ENCODE peak calls at places on chromosomes 1 and 21, in four cellular contexts. E is HepG2, N is K562, S is GM23338. I is an unnamed sample.

GRCh38 chr21:38343691-38344090 is 86.9 kb downstream of the KCNJ15 start:
- DNase-seq in E (no peak), N (no peak), S (no peak), I (no peak)

GRCh38 chr1:119715542-119715941 is 3.8 kb downstream of the PHGDH start:
- DNase-seq in E (no peak), N (no peak), S (peak), I (no peak)

GRCh38 chr21:45831991-45832740 is 149.4 kb upstream of the COL6A1 start:
- DNase-seq in E (no peak), N (no peak), S (no peak), I (no peak)

GRCh38 chr1:16206547-16207317 is 5.7 kb downstream of the ARHGEF19 start:
- DNase-seq in E (peak), N (peak), S (peak), I (peak)

GRCh38 chr1:196538473-196538872 is 69.8 kb downstream of the KCNT2 start:
- DNase-seq in E (no peak), N (no peak), S (peak), I (peak)

GRCh38 chr21:7917729-7918128 is 2603.7 kb upstream of the TPTE start:
- DNase-seq in E (no peak), N (no peak), S (no peak), I (no peak)

GRCh38 chr1:181097242-181097641 is 8.7 kb downstream of the IER5 start:
- DNase-seq in E (no peak), N (no peak), S (peak), I (no peak)

GRCh38 chr1:235181561-235182245 is 20.7 kb upstream of the RBM34 start:
- DNase-seq in E (no peak), N (no peak), S (no peak), I (no peak)

GRCh38 chr1:201290551-201290950 is 7.2 kb downstream of the PKP1 start:
- DNase-seq in E (no peak), N (no peak), S (no peak), I (no peak)

GRCh38 chr1:212781225-212781624 is 10.4 kb downstream of the NSL1 start:
- DNase-seq in E (no peak), N (no peak), S (no peak), I (no peak)

GRCh38 chr1:212780759-212781158 is 10.8 kb downstream of the NSL1 start:
- DNase-seq in E (no peak), N (no peak), S (no peak), I (no peak)

GRCh38 chr1:212785871-212786270 is 5.7 kb downstream of the NSL1 start:
- DNase-seq in E (no peak), N (no peak), S (no peak), I (no peak)

GRCh38 chr1:212782422-212783154 is 9.0 kb downstream of the NSL1 start:
- DNase-seq in E (peak), N (no peak), S (peak), I (no peak)

DNA sequence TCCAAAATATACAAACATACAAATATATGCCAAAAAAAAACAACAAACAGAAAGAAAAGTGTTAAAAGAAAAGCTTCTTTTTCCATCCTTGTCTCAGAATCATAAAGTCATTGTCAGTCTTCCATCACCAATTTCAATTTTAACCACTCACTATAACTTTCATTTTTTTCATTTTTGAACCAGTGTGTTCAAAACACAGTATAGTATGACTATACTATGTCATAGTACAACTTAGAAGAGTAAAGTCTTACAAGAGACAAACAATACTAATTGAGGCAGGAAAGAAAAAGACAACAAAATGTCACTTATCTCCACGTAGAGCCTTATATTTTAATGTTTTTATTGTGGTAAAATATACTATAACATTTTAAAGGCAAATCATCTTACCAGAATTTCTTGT is 7.6 kb downstream of the NSL1 start:
- DNase-seq in E (no peak), N (no peak), S (no peak), I (no peak)
- TF ChIP-seq CREB1 in E (no peak), N (no peak), S (no peak), I (no peak)

DNA sequence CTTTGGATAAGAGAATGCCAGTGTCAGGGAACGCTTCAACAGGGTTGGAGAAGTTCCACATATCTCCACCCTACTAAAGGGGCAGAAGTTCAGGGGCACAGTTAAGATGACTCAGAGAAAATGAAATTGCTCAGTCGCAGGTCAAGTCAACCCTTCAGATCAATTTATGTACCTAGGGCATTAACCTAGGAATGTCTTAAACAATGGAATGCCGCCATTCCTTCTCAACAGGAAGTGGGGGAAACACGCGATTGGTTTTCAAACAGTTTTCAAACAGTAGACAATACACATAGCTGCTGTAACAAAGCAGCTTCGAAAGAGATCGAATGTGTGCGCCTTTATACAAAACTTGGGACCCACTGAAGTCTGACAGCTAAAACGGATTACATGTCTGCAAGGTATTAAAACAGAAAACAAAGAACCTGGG is 899 bp downstream of the SLC25A24 start:
- DNase-seq in E (peak), N (peak), S (peak), I (no peak)
- TF ChIP-seq CREB1 in E (no peak), N (no peak), S (no peak), I (no peak)

GRCh38 chr1:39623053-39623452 is 16.4 kb downstream of the HEYL start:
- DNase-seq in E (no peak), N (no peak), S (no peak), I (no peak)
- TF ChIP-seq CREB1 in E (no peak), N (no peak), S (no peak), I (no peak)

GRCh38 chr1:229642970-229643369 is 16.9 kb downstream of the URB2 start:
- DNase-seq in E (no peak), N (no peak), S (no peak), I (no peak)

GRCh38 chr1:229643996-229644748 is 18.1 kb downstream of the URB2 start:
- DNase-seq in E (no peak), N (no peak), S (no peak), I (no peak)

GRCh38 chr1:229642376-229642775 is 16.3 kb downstream of the URB2 start:
- DNase-seq in E (no peak), N (no peak), S (no peak), I (no peak)

GRCh38 chr1:229648406-229648805 is 22.4 kb downstream of the URB2 start:
- DNase-seq in E (no peak), N (no peak), S (no peak), I (no peak)

DNA sequence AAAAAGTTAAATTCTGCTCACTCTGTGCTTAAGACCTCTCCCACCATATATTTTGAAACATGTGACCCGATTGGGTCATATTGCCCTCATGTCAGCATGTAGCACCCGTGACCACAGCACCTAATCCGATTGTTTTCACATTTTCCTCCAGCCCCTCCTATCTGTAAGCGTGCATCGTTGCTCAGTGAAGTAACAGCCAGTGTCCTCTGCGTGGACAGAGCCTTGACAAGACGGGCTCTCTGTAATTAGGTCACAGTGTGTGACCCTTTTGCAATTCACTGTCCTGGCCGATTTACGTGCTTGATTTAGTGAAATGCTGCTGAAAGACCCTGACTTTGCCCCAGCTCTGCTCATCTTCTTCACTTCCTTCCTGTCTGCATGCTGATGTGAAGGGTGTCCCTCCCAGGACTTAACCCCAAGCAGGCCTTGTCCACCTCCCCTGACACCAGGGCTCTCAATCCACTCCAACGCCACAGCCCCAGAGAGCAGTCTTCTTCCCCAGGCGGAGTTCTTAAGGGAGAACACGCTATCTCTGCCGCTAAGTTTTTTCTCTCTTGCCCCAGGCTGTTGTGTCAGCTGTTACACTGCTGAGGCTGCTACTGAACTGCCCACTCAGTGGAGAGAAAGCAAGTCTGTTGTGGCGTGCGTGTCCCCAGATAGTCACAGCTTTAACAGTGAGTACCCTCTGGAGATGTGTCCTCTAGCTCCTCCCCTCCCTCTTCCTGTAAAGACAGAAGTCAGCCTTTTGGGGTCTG is 19.4 kb downstream of the URB2 start:
- DNase-seq in E (no peak), N (no peak), S (no peak), I (no peak)
- TF ChIP-seq CREB1 in E (no peak), N (no peak), S (no peak), I (no peak)

GRCh38 chr1:94828251-94828650 is 8.1 kb downstream of the SLC44A3 start:
- DNase-seq in E (no peak), N (no peak), S (no peak), I (no peak)
- TF ChIP-seq CREB1 in E (no peak), N (no peak), S (no peak), I (no peak)

GRCh38 chr1:41852091-41852490 is 66.6 kb downstream of the HIVEP3 start:
- DNase-seq in E (no peak), N (no peak), S (no peak), I (no peak)
- TF ChIP-seq CREB1 in E (no peak), N (no peak), S (no peak), I (no peak)

GRCh38 chr1:27068922-27069321 is 56.3 kb upstream of the TENT5B start:
- DNase-seq in E (no peak), N (no peak), S (no peak), I (no peak)
- TF ChIP-seq CREB1 in E (no peak), N (no peak), S (no peak), I (no peak)

GRCh38 chr1:44660176-44660575 is 14.1 kb downstream of the TMEM53 start:
- DNase-seq in E (no peak), N (no peak), S (no peak), I (no peak)
- TF ChIP-seq CREB1 in E (no peak), N (no peak), S (no peak), I (no peak)

DNA sequence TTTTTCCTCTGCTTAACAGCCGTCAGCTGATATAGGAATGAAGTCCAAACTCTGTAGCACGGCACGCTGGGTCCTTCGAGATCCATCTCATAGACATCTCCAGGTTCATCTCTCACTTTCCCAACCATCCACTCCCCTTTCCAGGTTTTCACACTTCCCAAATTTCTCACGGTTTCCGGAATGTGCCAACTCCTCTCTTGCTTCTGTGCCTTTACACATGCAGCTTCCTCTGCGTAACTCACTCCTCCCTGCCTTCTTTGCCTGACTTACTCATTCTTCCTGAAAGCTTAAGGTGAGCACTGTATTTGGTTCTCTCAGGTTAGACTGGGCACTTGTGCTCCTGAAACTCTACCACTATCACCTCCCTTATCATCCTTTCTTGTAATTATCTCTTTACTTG is 168.4 kb downstream of the PCNX2 start:
- DNase-seq in E (no peak), N (no peak), S (no peak), I (no peak)
- TF ChIP-seq CREB1 in E (no peak), N (no peak), S (no peak), I (no peak)

DNA sequence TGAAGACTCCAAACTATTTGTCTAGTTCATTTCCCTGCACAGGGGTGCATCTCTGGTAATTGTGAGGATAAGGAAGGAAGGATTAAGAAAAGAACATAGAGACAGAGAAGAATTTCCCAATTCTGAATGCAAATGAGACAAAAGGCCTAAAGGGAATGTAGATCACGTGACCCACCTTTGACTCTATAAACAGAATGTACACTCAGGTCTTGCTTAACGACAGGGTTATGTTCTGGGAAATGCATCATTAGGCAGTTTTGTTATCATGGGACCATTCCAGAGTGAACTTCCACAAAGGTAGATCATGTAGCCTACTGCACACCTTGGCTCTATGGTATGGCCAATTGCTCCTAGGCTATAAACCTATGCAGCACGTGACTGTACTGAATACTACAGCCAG is 252.3 kb upstream of the ZP4 start:
- DNase-seq in E (no peak), N (no peak), S (no peak), I (no peak)
- TF ChIP-seq CREB1 in E (no peak), N (no peak), S (no peak), I (no peak)